ENCODE peak calls at places on chromosomes 2 and 18, in four cellular contexts. X is WERI-Rb-1, M is A549, F is NCI-H2029 treated with DMSO at 0.1 percent for 48 hours. S is an unnamed sample.

GRCh38 chr2:106193491-106193976 is 567 bp downstream of the UXS1 start:
- DNase-seq in M (no peak), X (peak; percentile 21), F (no peak), S (peak; percentile 89)

GRCh38 chr2:236661064-236661761 is 91.6 kb downstream of the ACKR3 start:
- DNase-seq in X (no peak), F (no peak), M (peak; percentile 77), S (no peak)

GRCh38 chr2:202375006-202375610 is 1.0 kb upstream of the BMPR2 start:
- DNase-seq in M (peak; percentile 74), X (peak; percentile 48), F (no peak), S (peak; percentile 35)

GRCh38 chr2:20482711-20483110 is 35.8 kb downstream of the RHOB start:
- DNase-seq in M (no peak), F (no peak), X (no peak), S (no peak)

GRCh38 chr2:28166956-28167355 is 225.7 kb upstream of the FOSL2 start:
- DNase-seq in F (no peak), M (no peak), X (no peak), S (no peak)

GRCh38 chr18:30787410-30787809 is 255.1 kb downstream of the DSC3 start:
- DNase-seq in F (no peak), X (no peak), M (no peak), S (no peak)

GRCh38 chr2:139790807-139791206 is 1010.6 kb upstream of the NXPH2 start:
- DNase-seq in M (peak; percentile 36), F (no peak), X (no peak), S (no peak)

GRCh38 chr2:45892757-45893156 is 241.3 kb downstream of the PRKCE start:
- DNase-seq in F (no peak), M (no peak), X (no peak), S (no peak)

GRCh38 chr18:58989184-58989759 is 124.6 kb downstream of the ZNF532 start:
- DNase-seq in X (no peak), F (no peak), M (no peak), S (no peak)

GRCh38 chr2:120737802-120738516 is 2.3 kb downstream of the GLI2 start:
- DNase-seq in F (peak; percentile 75), M (peak; percentile 27), X (no peak), S (peak; percentile 54)

GRCh38 chr18:11178951-11179549 is 29.7 kb upstream of the PIEZO2 start:
- DNase-seq in M (no peak), F (no peak), X (no peak), S (peak; percentile 78)

GRCh38 chr2:101204400-101205095 is 48.1 kb upstream of the CNOT11 start:
- DNase-seq in M (peak; percentile 39), X (no peak), F (no peak), S (no peak)

GRCh38 chr2:223601932-223602676 is at the start of gene SCG2:
- DNase-seq in F (peak; percentile 79), M (peak; percentile 77), X (peak; percentile 79), S (peak; percentile 90)

GRCh38 chr2:118732432-118732831 is 115.0 kb downstream of the EN1 start:
- DNase-seq in M (no peak), F (no peak), X (no peak), S (peak; percentile 3)

GRCh38 chr18:77657651-77658308 is 408.1 kb downstream of the GALR1 start:
- DNase-seq in F (no peak), X (no peak), M (no peak), S (no peak)